ENCODE peak calls at places on chromosomes 7 and 10, in ten cellular contexts. T is ACHN; Z is stimulated activated CD8-positive, alpha-beta memory T cell treated with anti-CD3 and anti-CD28 coated beads, Interleukin-15, amount 100 ng/mL, for 1 hour; F is fibroblast of pulmonary artery; Q is HEK293T; D is WTC11; K is CD4-positive, alpha-beta memory T cell; W is naive thymus-derived CD8-positive, alpha-beta T cell; A is psoas muscle; N is stomach. X is an unnamed sample.

GRCh38 chr10:3616880-3617279 is 168.1 kb downstream of the KLF6 start:
- DNase-seq in T (no peak), Z (no peak), F (no peak), Q (no peak), D (no peak), K (no peak), W (no peak), A (no peak), N (no peak), X (no peak)

GRCh38 chr10:895324-895723 is 36.2 kb downstream of the LARP4B start:
- DNase-seq in T (no peak), Z (no peak), F (no peak), Q (no peak), D (no peak), K (no peak), W (no peak), A (no peak), N (no peak), X (no peak)

GRCh38 chr10:93180402-93181040 is 106.8 kb downstream of the CYP26A1 start:
- DNase-seq in T (no peak), Z (no peak), F (peak; percentile 46), Q (no peak), D (no peak), K (no peak), W (no peak), A (peak; percentile 66), N (no peak), X (no peak)

GRCh38 chr10:6297522-6297921 is 94.8 kb downstream of the PFKFB3 start:
- DNase-seq in T (no peak), Z (no peak), F (no peak), Q (no peak), D (no peak), K (no peak), W (no peak), A (no peak), N (no peak), X (no peak)

GRCh38 chr10:6476989-6477388 is 103.1 kb downstream of the PRKCQ start:
- DNase-seq in T (no peak), Z (no peak), F (no peak), Q (no peak), D (no peak), K (no peak), W (no peak), A (no peak), N (no peak), X (no peak)

GRCh38 chr7:152859781-152860191 is 100.2 kb downstream of the ACTR3B start:
- DNase-seq in T (peak; percentile 52), Z (no peak), F (no peak), Q (peak; percentile 81), D (peak; percentile 52), K (no peak), W (no peak), A (no peak), N (no peak), X (no peak)

GRCh38 chr7:73615886-73616285 is 8.4 kb downstream of the MLXIPL start:
- DNase-seq in T (peak; percentile 40), Z (no peak), F (peak; percentile 24), Q (no peak), D (no peak), K (no peak), W (no peak), A (no peak), N (no peak), X (no peak)

GRCh38 chr7:76403780-76404494 is 5.6 kb downstream of the SSC4D start:
- DNase-seq in T (no peak), Z (no peak), F (no peak), Q (no peak), D (no peak), K (no peak), W (no peak), A (no peak), N (no peak), X (no peak)

GRCh38 chr10:76350583-76350982 is 919.2 kb downstream of the LRMDA start:
- DNase-seq in T (no peak), Z (no peak), F (no peak), Q (no peak), D (no peak), K (no peak), W (no peak), A (no peak), N (no peak), X (no peak)

GRCh38 chr7:150992833-150993302 is 2.1 kb downstream of the NOS3 start:
- DNase-seq in T (peak; percentile 31), Z (no peak), F (peak; percentile 39), Q (peak; percentile 80), D (peak; percentile 78), K (no peak), W (no peak), A (peak; percentile 43), N (no peak), X (no peak)

GRCh38 chr7:21944616-21945373 is 904 bp downstream of the CDCA7L start:
- DNase-seq in T (peak; percentile 60), Z (no peak), F (no peak), Q (peak; percentile 43), D (peak; percentile 79), K (no peak), W (peak; percentile 25), A (no peak), N (peak; percentile 86), X (peak; percentile 6)

GRCh38 chr10:8133146-8133545 is 78.7 kb downstream of the GATA3 start:
- DNase-seq in T (no peak), Z (no peak), F (no peak), Q (no peak), D (no peak), K (no peak), W (no peak), A (no peak), N (no peak), X (no peak)

GRCh38 chr10:95220539-95220938 is 26.5 kb downstream of the ACSM6 start:
- DNase-seq in T (no peak), Z (no peak), F (no peak), Q (no peak), D (no peak), K (no peak), W (no peak), A (no peak), N (no peak), X (no peak)

GRCh38 chr10:106401967-106402366 is 762.5 kb downstream of the SORCS1 start:
- DNase-seq in T (no peak), Z (no peak), F (no peak), Q (no peak), D (no peak), K (no peak), W (no peak), A (no peak), N (no peak), X (no peak)

GRCh38 chr10:70820976-70821750 is 5.4 kb downstream of the SGPL1 start:
- DNase-seq in T (no peak), Z (no peak), F (no peak), Q (no peak), D (no peak), K (no peak), W (no peak), A (no peak), N (no peak), X (no peak)

GRCh38 chr10:22758862-22759261 is 44.5 kb upstream of the PIP4K2A start:
- DNase-seq in T (no peak), Z (no peak), F (no peak), Q (no peak), D (no peak), K (no peak), W (no peak), A (no peak), N (no peak), X (no peak)

GRCh38 chr7:111752022-111752582 is 189.8 kb upstream of the IMMP2L start:
- DNase-seq in T (peak; percentile 77), Z (peak; percentile 32), F (peak; percentile 78), Q (peak; percentile 69), D (peak; percentile 80), K (peak; percentile 53), W (peak; percentile 22), A (peak; percentile 39), N (peak; percentile 43), X (peak; percentile 25)

GRCh38 chr10:71782917-71783490 is 9.7 kb upstream of the VSIR start:
- DNase-seq in T (no peak), Z (no peak), F (no peak), Q (no peak), D (no peak), K (no peak), W (no peak), A (no peak), N (no peak), X (no peak)

GRCh38 chr10:75226656-75227055 is 9.1 kb downstream of the COMTD1 start:
- DNase-seq in T (no peak), Z (no peak), F (no peak), Q (no peak), D (peak; percentile 47), K (no peak), W (no peak), A (no peak), N (no peak), X (no peak)

GRCh38 chr7:39948375-39948774 is 1.7 kb upstream of the CDK13 start:
- DNase-seq in T (no peak), Z (no peak), F (no peak), Q (no peak), D (no peak), K (no peak), W (peak; percentile 15), A (no peak), N (no peak), X (no peak)

GRCh38 chr7:508461-509170 is 11.0 kb downstream of the PDGFA start:
- DNase-seq in T (no peak), Z (no peak), F (no peak), Q (no peak), D (no peak), K (no peak), W (no peak), A (peak; percentile 7), N (no peak), X (no peak)

GRCh38 chr7:150357771-150358427 is 10.7 kb upstream of the REPIN1 start:
- DNase-seq in T (no peak), Z (no peak), F (no peak), Q (no peak), D (no peak), K (no peak), W (no peak), A (no peak), N (no peak), X (no peak)

GRCh38 chr7:55132890-55133551 is 114.2 kb downstream of the EGFR start:
- DNase-seq in T (peak; percentile 100), Z (no peak), F (peak; percentile 94), Q (no peak), D (no peak), K (no peak), W (no peak), A (peak; percentile 54), N (peak; percentile 65), X (no peak)

GRCh38 chr7:30474893-30475292 is 3.7 kb downstream of the NOD1 start:
- DNase-seq in T (no peak), Z (no peak), F (peak; percentile 95), Q (no peak), D (no peak), K (no peak), W (no peak), A (no peak), N (no peak), X (no peak)

GRCh38 chr7:102404005-102404861 is 8.1 kb downstream of the PRKRIP1 start:
- DNase-seq in T (peak; percentile 79), Z (peak; percentile 20), F (peak; percentile 69), Q (peak; percentile 75), D (peak; percentile 53), K (peak; percentile 65), W (peak; percentile 64), A (no peak), N (no peak), X (peak; percentile 25)

GRCh38 chr10:28293238-28294168 is 9.4 kb downstream of the MPP7 start:
- DNase-seq in T (no peak), Z (no peak), F (no peak), Q (no peak), D (no peak), K (no peak), W (no peak), A (no peak), N (no peak), X (no peak)

GRCh38 chr7:47183896-47184629 is 397.8 kb downstream of the TNS3 start:
- DNase-seq in T (no peak), Z (no peak), F (no peak), Q (no peak), D (no peak), K (no peak), W (no peak), A (no peak), N (no peak), X (no peak)

GRCh38 chr10:97731346-97732051 is 5.4 kb upstream of the ZFYVE27 start:
- DNase-seq in T (peak; percentile 77), Z (no peak), F (peak; percentile 85), Q (peak; percentile 76), D (peak; percentile 71), K (peak; percentile 57), W (peak; percentile 63), A (peak; percentile 39), N (peak; percentile 74), X (peak; percentile 50)